ENCODE peak calls at places on chromosomes 7 and 10, in seven cellular contexts. X is H9; G is right cardiac atrium; O is body of pancreas; M is endodermal cell; N is pancreas; F is CD4-positive, alpha-beta T cell. I is an unnamed sample.
A peak's percentile ranks its signal among the peaks of the same experiment; 100 is the strongest.

GRCh38 chr7:881441-882234 is 5.3 kb downstream of the GET4 start:
- DNase-seq in X (no peak), G (no peak), O (no peak), M (no peak), N (no peak), F (no peak), I (no peak)

GRCh38 chr10:115606081-115606480 is 512.9 kb downstream of the ATRNL1 start:
- DNase-seq in X (no peak), G (no peak), O (no peak), M (no peak), N (no peak), F (no peak), I (no peak)

GRCh38 chr7:80949449-80949848 is 30.6 kb upstream of the SEMA3C start:
- DNase-seq in X (no peak), G (no peak), O (no peak), M (no peak), N (no peak), F (no peak), I (no peak)

GRCh38 chr10:133316732-133317131 is 8.0 kb downstream of the ZNF511 start:
- DNase-seq in X (no peak), G (no peak), O (no peak), M (no peak), N (no peak), F (no peak), I (no peak)

GRCh38 chr10:89535185-89536012 is at the start of gene SLC16A12:
- DNase-seq in X (peak; percentile 75), G (peak; percentile 69), O (peak; percentile 47), M (peak; percentile 90), N (peak; percentile 56), F (no peak), I (no peak)

GRCh38 chr10:11249134-11249533 is 231.5 kb downstream of the CELF2 start:
- DNase-seq in X (no peak), G (no peak), O (no peak), M (no peak), N (no peak), F (no peak), I (no peak)

GRCh38 chr10:30115391-30116253 is 56.2 kb upstream of the JCAD start:
- DNase-seq in X (no peak), G (no peak), O (no peak), M (no peak), N (no peak), F (no peak), I (no peak)

GRCh38 chr7:47949703-47950102 is 1.4 kb upstream of the PKD1L1 start:
- DNase-seq in X (no peak), G (no peak), O (no peak), M (no peak), N (no peak), F (no peak), I (no peak)

GRCh38 chr7:158187055-158187770 is 400.4 kb downstream of the PTPRN2 start:
- DNase-seq in X (no peak), G (no peak), O (no peak), M (no peak), N (no peak), F (no peak), I (no peak)

GRCh38 chr7:128115326-128115820 is 84.1 kb upstream of the LRRC4 start:
- DNase-seq in X (no peak), G (no peak), O (no peak), M (peak; percentile 49), N (no peak), F (no peak), I (no peak)

GRCh38 chr7:38584443-38585210 is 46.5 kb downstream of the AMPH start:
- DNase-seq in X (no peak), G (no peak), O (peak; percentile 19), M (no peak), N (no peak), F (no peak), I (no peak)

GRCh38 chr7:115724400-115725056 is 306.0 kb downstream of the TFEC start:
- DNase-seq in X (no peak), G (no peak), O (peak; percentile 14), M (no peak), N (no peak), F (no peak), I (no peak)

GRCh38 chr7:121755818-121756501 is 117.0 kb upstream of the PTPRZ1 start:
- DNase-seq in X (peak; percentile 44), G (peak; percentile 23), O (peak; percentile 15), M (no peak), N (no peak), F (no peak), I (no peak)

GRCh38 chr7:153398789-153399553 is 639.4 kb downstream of the ACTR3B start:
- DNase-seq in X (no peak), G (no peak), O (no peak), M (no peak), N (no peak), F (no peak), I (no peak)

GRCh38 chr7:26198133-26198780 is 2.3 kb downstream of the HNRNPA2B1 start:
- DNase-seq in X (no peak), G (no peak), O (no peak), M (no peak), N (no peak), F (no peak), I (no peak)

GRCh38 chr10:129780158-129780557 is 183.9 kb downstream of the EBF3 start:
- DNase-seq in X (no peak), G (no peak), O (no peak), M (peak; percentile 29), N (no peak), F (no peak), I (no peak)

GRCh38 chr10:129777687-129778086 is 186.4 kb downstream of the EBF3 start:
- DNase-seq in X (no peak), G (no peak), O (no peak), M (peak; percentile 24), N (no peak), F (no peak), I (no peak)

GRCh38 chr10:129780901-129781795 is 182.9 kb downstream of the EBF3 start:
- DNase-seq in X (no peak), G (no peak), O (no peak), M (peak; percentile 42), N (no peak), F (no peak), I (no peak)

GRCh38 chr10:129779126-129779525 is 184.9 kb downstream of the EBF3 start:
- DNase-seq in X (no peak), G (no peak), O (no peak), M (no peak), N (no peak), F (no peak), I (no peak)

DNA sequence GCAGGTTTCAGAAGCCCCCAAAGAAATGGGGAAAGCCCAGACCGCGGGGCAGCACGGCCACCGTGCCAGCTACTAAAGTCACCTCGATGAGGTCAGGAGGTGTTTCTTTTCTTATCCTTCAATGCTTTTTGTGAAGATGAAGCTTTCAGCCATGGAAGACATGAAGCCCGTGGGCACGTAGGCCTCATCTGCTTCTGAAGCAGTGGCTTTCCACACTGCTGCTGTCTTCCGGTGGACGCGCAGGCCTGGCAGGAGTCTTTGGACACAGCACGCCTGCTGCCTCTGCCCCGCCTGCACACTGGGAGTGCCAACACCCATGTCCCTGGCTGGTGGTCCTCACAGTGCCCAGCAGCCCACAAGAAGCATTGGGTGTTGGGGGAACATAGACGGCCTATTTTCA is 185.5 kb downstream of the EBF3 start:
- DNase-seq in X (no peak), G (no peak), O (no peak), M (no peak), N (no peak), F (no peak), I (no peak)
- H3K27ac ChIP-seq in X (no peak overlapping the region), G (no peak overlapping the region), O (no peak overlapping the region), M (no peak overlapping the region), N (no peak overlapping the region), F (no peak overlapping the region), I (no peak overlapping the region)

DNA sequence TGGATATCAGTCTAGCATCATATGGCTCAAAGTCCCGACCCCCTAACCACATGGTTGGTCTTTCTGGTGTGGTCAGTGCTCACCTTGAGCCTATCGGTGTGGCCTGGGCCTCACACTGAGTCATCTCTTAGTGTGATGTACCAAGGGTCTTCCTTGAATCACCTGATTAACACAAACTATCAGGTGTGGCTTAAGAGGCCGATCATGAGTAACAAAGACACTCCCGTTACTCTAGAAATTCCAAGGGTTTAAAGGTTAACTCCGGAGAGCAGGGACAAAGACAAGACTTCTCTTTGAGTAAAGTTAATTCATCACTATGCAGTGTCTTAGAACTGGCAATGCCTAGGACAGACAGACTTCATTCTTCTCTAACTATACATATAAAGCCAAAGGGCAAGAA is 52.3 kb upstream of the ARMC3 start:
- DNase-seq in X (no peak), G (no peak), O (no peak), M (no peak), N (no peak), F (no peak), I (no peak)
- H3K27ac ChIP-seq in X (peak overlapping the region; percentile 2), G (no peak overlapping the region), O (no peak overlapping the region), M (no peak overlapping the region), N (no peak overlapping the region), F (no peak overlapping the region), I (no peak overlapping the region)

DNA sequence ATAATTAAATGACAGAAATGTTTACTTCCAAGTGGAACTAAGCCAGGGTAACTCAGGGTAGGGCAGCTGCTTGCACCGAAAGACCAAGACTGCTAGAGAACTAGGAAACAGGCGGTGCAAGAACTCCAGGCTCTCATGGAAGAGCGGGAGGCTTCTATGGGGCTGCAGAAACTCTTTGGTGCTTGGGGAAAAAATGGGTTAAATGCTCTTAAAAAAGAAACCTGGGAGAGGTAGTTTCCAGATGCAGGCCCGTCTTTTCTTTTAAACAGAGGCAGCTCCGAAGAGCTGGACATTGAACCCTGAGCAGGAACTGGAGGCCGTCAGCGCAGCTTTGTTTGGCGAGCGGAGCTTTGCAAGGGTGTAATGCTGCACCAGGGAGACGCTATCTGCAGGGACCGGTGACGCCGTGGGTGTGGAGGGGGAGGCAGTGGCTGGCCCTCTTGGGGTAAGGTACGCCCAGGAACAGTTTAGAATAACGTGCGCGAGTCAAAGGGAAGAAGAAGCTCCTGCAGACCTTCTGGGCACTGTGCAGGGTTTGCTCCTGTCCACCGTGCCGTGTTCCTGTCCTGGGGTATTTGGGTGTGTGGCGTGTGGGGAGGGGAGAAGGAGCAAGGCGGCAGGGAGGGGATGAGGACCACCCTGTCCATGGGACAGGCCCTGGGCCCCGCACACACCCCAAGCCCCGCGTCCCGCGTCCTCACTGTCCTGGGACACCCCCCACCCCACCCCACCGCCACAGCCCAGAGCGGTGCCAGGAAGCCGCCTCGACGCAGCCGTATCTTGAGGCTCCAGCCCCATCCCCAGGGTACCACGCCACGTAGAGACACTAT is 59.0 kb downstream of the EGFR start:
- DNase-seq in X (no peak), G (no peak), O (peak; percentile 68), M (no peak), N (peak; percentile 58), F (no peak), I (no peak)
- H3K27ac ChIP-seq in X (no peak overlapping the region), G (no peak overlapping the region), O (peak overlapping the region; percentile 46), M (no peak overlapping the region), N (peak overlapping the region; percentile 48), F (no peak overlapping the region), I (no peak overlapping the region)

GRCh38 chr10:93346060-93346459 is 136.1 kb downstream of the MYOF start:
- DNase-seq in X (no peak), G (no peak), O (no peak), M (no peak), N (no peak), F (no peak), I (no peak)

GRCh38 chr10:93342346-93342745 is 139.8 kb downstream of the MYOF start:
- DNase-seq in X (no peak), G (no peak), O (no peak), M (no peak), N (no peak), F (no peak), I (no peak)

DNA sequence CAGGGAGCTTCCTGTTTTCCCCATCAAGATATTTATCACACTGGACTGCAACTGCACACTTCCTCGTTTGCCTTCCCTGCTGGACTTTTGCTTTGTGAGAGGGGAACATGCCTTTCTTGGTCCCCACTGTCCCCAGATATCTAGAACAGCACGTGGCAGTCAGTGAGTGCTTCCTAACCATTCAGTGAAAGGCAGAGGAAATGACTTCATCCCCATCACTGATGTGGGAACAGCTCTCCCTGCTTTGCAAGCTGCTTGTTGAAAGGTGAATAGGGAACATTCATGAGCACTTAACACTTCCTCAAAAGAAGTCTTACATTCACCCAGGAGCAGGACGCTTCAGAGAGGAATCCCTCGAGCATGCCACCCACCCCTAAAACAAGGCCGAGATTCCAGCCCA is 135.4 kb downstream of the MYOF start:
- DNase-seq in X (peak; percentile 46), G (no peak), O (no peak), M (peak; percentile 77), N (no peak), F (no peak), I (no peak)
- H3K27ac ChIP-seq in X (no peak overlapping the region), G (no peak overlapping the region), O (no peak overlapping the region), M (no peak overlapping the region), N (no peak overlapping the region), F (no peak overlapping the region), I (no peak overlapping the region)